ENCODE peak calls at places on chromosomes 16 and 17, in six cellular contexts. P is lung, I is PC-9, O is lower leg skin, R is endothelial cell, S is ascending aorta. N is an unnamed sample.

GRCh38 chr17:6374761-6375312 is 60.1 kb downstream of the AIPL1 start:
- DNase-seq in P (no peak), O (peak; percentile 81), I (no peak), R (no peak), S (no peak), N (no peak)

GRCh38 chr17:5780476-5780875 is 196.2 kb upstream of the NLRP1 start:
- DNase-seq in S (no peak), P (no peak), R (no peak), I (no peak), O (no peak), N (no peak)

GRCh38 chr16:86080131-86080875 is 181.3 kb downstream of the IRF8 start:
- DNase-seq in R (no peak), P (no peak), I (no peak), O (peak; percentile 39), S (peak; percentile 33), N (no peak)

GRCh38 chr17:76432712-76433336 is 20.1 kb downstream of the UBE2O start:
- DNase-seq in O (no peak), S (no peak), I (no peak), P (no peak), R (no peak), N (no peak)

GRCh38 chr16:15494231-15494630 is 59.8 kb downstream of the BMERB1 start:
- DNase-seq in S (peak; percentile 37), P (no peak), O (no peak), R (no peak), I (no peak), N (no peak)

GRCh38 chr16:87098361-87098760 is 218.8 kb downstream of the C16orf95 start:
- DNase-seq in S (no peak), O (peak; percentile 80), I (no peak), P (no peak), R (no peak), N (no peak)

GRCh38 chr17:55238931-55239297 is 25.8 kb upstream of the HLF start:
- DNase-seq in P (no peak), O (no peak), R (no peak), I (no peak), S (no peak), N (peak; percentile 25)

GRCh38 chr16:67537636-67538591 is 9.3 kb downstream of the RIPOR1 start:
- DNase-seq in O (peak; percentile 94), R (peak; percentile 84), I (no peak), P (peak; percentile 53), S (no peak), N (peak; percentile 61)

GRCh38 chr17:38463451-38463858 is 35.2 kb downstream of the ARHGAP23 start:
- DNase-seq in R (no peak), O (peak; percentile 92), S (peak; percentile 80), I (no peak), P (no peak), N (no peak)

GRCh38 chr16:4747906-4748681 is 13.8 kb downstream of the DNAAF8 start:
- DNase-seq in I (no peak), R (no peak), S (no peak), P (no peak), O (no peak), N (no peak)

GRCh38 chr17:28407130-28407973 is 1.3 kb upstream of the SLC46A1 start:
- DNase-seq in P (no peak), I (no peak), R (no peak), O (no peak), S (no peak), N (no peak)

GRCh38 chr16:4346205-4346781 is 4.8 kb downstream of the PAM16 start:
- DNase-seq in I (no peak), S (no peak), P (no peak), O (no peak), R (no peak), N (no peak)

GRCh38 chr17:66855204-66855603 is 20.3 kb downstream of the CACNG5 start:
- DNase-seq in R (no peak), I (no peak), P (no peak), S (no peak), O (peak; percentile 76), N (no peak)

GRCh38 chr16:66374176-66374575 is 7.7 kb downstream of the CDH5 start:
- DNase-seq in R (no peak), I (no peak), O (peak; percentile 61), P (no peak), S (no peak), N (no peak)

GRCh38 chr16:30626230-30626629 is 16.0 kb upstream of the ZNF689 start:
- DNase-seq in S (no peak), I (no peak), P (no peak), R (no peak), O (no peak), N (no peak)

GRCh38 chr17:57995076-57995956 is 7.3 kb upstream of the VEZF1 start:
- DNase-seq in I (peak; percentile 71), P (peak; percentile 58), R (peak; percentile 54), S (peak; percentile 84), O (no peak), N (peak; percentile 50)

GRCh38 chr17:21287703-21288449 is 3.4 kb downstream of the MAP2K3 start:
- DNase-seq in P (peak; percentile 98), I (peak; percentile 96), O (peak; percentile 99), S (peak; percentile 100), R (no peak), N (no peak)

GRCh38 chr16:77285676-77286075 is 86.5 kb downstream of the SYCE1L start:
- DNase-seq in R (no peak), O (no peak), I (no peak), P (no peak), S (no peak), N (no peak)

GRCh38 chr17:4270746-4271145 is 7.0 kb upstream of the ANKFY1 start:
- DNase-seq in S (no peak), O (no peak), P (no peak), I (no peak), R (no peak), N (no peak)

GRCh38 chr17:58052951-58053715 is 30.1 kb upstream of the DYNLL2 start:
- DNase-seq in R (no peak), I (no peak), S (no peak), P (no peak), O (peak; percentile 37), N (no peak)

GRCh38 chr16:77406680-77407079 is 28.2 kb downstream of the ADAMTS18 start:
- DNase-seq in I (no peak), P (no peak), R (no peak), S (no peak), O (no peak), N (no peak)

GRCh38 chr16:81403208-81403600 is 41.4 kb upstream of the CMIP start:
- DNase-seq in P (no peak), S (no peak), O (no peak), R (no peak), I (no peak), N (no peak)

GRCh38 chr16:4859190-4859899 is 12.1 kb downstream of the UBN1 start:
- DNase-seq in R (no peak), P (no peak), O (peak; percentile 61), S (no peak), I (no peak), N (no peak)

GRCh38 chr17:81018044-81018802 is 16.7 kb upstream of the BAIAP2 start:
- DNase-seq in R (no peak), S (no peak), I (no peak), P (no peak), O (no peak), N (no peak)

DNA sequence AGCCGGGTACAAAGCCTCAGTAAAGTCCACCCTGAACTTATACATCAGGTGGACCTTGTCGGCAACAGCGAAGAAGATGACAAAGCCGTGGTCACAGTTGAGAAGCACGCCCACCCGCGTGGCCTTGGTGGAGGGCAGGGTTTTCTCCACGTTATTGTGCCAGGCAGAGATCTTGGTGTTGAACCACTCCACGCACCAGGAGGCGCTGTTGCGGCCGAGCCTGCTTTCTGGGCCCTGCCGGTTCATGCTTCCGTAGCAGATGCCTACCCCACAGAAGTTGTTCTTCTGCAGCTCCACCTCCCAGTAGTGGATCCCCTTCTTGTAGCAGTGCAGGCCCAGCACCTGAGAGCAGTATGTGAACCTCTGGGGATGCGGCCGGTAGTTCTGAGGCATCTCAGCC is 22.1 kb downstream of the TRIM25 start:
- DNase-seq in I (no peak), O (peak; percentile 89), P (peak; percentile 55), S (no peak), R (peak; percentile 44), N (peak; percentile 23)
- TF ChIP-seq CTCF in I (peak; percentile 24), O (no peak), P (peak; percentile 2), S (peak; percentile 49), R (peak; percentile 57), N (no peak)

GRCh38 chr16:11296351-11296705 is 15.2 kb upstream of the PRM1 start:
- DNase-seq in I (no peak), P (no peak), R (no peak), O (no peak), S (no peak), N (no peak)

GRCh38 chr16:11295672-11296071 is 14.5 kb upstream of the PRM1 start:
- DNase-seq in S (no peak), O (no peak), R (no peak), P (no peak), I (no peak), N (no peak)

GRCh38 chr16:11298143-11298900 is 17.2 kb upstream of the PRM1 start:
- DNase-seq in P (no peak), R (no peak), I (no peak), O (no peak), S (no peak), N (no peak)

GRCh38 chr16:11296706-11297491 is 15.8 kb upstream of the PRM1 start:
- DNase-seq in P (no peak), I (no peak), S (no peak), R (no peak), O (no peak), N (no peak)

DNA sequence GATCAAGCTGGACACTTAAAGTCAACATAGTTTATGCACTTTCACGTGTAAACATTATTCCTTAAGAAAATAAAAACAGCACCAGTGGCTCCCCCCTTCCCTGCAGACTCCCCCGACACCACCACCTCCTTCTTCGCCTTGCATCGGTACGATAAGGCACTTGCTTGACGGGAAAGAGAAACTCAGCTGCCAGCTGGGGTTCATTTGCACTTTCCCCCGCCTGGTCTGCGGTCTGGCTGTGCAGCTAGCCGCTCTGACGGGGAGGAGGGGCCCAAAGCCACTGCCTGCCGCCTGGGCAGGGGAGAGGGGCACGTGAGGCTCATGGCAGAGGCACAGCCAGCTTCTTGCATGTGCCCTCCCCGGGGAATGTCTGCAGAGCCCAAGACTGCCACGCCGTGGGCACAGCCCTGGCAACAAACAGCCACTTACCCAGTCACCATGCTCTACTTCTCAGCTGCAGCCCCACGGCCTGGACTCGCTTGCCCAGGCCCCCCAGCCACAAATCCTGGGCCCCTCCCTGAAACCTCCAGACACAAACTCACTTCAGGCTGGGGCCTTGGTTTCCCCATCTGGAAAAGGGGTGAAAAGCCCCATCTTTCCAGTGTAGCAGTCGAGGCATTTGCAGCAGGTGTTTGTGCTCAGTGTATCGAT is 16.5 kb upstream of the PRM1 start:
- DNase-seq in I (no peak), P (peak; percentile 83), O (peak; percentile 89), S (peak; percentile 85), R (peak; percentile 27), N (peak; percentile 53)
- TF ChIP-seq CTCF in I (no peak), P (no peak), O (no peak), S (peak; percentile 41), R (no peak), N (no peak)

GRCh38 chr16:71912483-71912882 is 17.2 kb downstream of the IST1 start:
- DNase-seq in I (no peak), P (no peak), S (no peak), R (no peak), O (no peak), N (no peak)
- TF ChIP-seq CTCF in I (no peak), P (no peak), S (no peak), R (no peak), O (no peak), N (no peak)

DNA sequence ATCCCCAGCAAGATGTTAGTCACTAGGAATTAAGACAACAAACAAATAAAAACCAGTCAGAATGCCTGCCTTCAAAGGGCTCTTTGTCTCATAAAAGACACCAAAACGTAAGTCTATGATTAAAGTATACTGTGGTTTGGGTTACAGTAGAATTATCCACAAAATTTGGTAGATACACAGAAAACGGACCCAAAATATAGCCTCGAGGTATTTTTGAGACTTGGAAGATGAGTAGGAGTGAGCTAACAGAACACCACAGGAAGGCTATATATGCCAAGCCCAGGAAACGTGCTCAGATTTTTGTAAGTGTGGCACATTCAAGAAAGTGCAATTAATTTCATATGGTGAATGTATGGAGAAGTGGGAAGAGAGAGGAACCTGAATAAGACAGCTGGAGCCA is 831.4 kb downstream of the CDH11 start:
- DNase-seq in P (no peak), R (no peak), I (no peak), O (no peak), S (no peak), N (no peak)
- TF ChIP-seq CTCF in P (no peak), R (no peak), I (no peak), O (no peak), S (no peak), N (no peak)